ENCODE peak calls at places on chromosomes 16 and 17, in ten cellular contexts. F is IMR-90; Q is stimulated activated naive B cell treated with anti-CD40 and anti-IgM and Interleukin-4, amounts not matched to agents 10 μg/mL and 1 μg/mL and 100 μg/mL, for 72 hours; S is Right ventricle myocardium inferior; B is AG04450; Z is EH; D is NCI-H2171; G is thoracic aorta; U is WTC11; W is NCI-H1417. H is an unnamed sample.

GRCh38 chr16:88686062-88686438 is 257 bp downstream of the SNAI3 start:
- DNase-seq in G (no peak), B (no peak), D (peak), F (no peak), Q (no peak), U (no peak), W (peak), S (no peak), Z (no peak), H (no peak)

GRCh38 chr17:7549401-7550055 is 670 bp downstream of the TNFSF12 start:
- DNase-seq in F (no peak), G (no peak), S (no peak), Q (no peak), W (no peak), Z (no peak), D (no peak), B (no peak), U (no peak), H (no peak)

GRCh38 chr17:77838748-77839147 is 119.8 kb upstream of the TNRC6C start:
- DNase-seq in B (no peak), F (no peak), G (no peak), Z (no peak), U (no peak), W (no peak), Q (no peak), D (no peak), S (no peak), H (no peak)

GRCh38 chr17:35245196-35245486 is 2.3 kb downstream of the SLFN5 start:
- DNase-seq in Z (peak), D (no peak), F (peak), G (no peak), Q (no peak), U (no peak), W (no peak), B (peak), S (no peak), H (no peak)

GRCh38 chr17:61128671-61129115 is 270.9 kb upstream of the TBX2 start:
- DNase-seq in W (no peak), Z (peak), G (no peak), D (no peak), Q (no peak), F (peak), S (no peak), B (no peak), U (no peak), H (no peak)

GRCh38 chr17:35086931-35087573 is 23.5 kb upstream of the RFFL start:
- DNase-seq in F (no peak), S (no peak), B (no peak), Z (no peak), U (no peak), W (no peak), G (no peak), Q (no peak), D (no peak), H (no peak)

GRCh38 chr17:8122923-8123694 is 797 bp downstream of the HES7 start:
- DNase-seq in S (no peak), F (peak), W (no peak), Z (peak), Q (peak), D (no peak), G (no peak), U (peak), B (no peak), H (peak)

GRCh38 chr17:15457723-15458094 is 9.7 kb downstream of the CDRT4 start:
- DNase-seq in D (no peak), B (no peak), U (no peak), S (no peak), Z (no peak), Q (no peak), F (no peak), W (no peak), G (no peak), H (no peak)

GRCh38 chr17:52157603-52158449 is 688 bp downstream of the CA10 start:
- DNase-seq in U (no peak), S (no peak), Q (no peak), B (no peak), Z (no peak), F (no peak), W (no peak), G (no peak), D (no peak), H (peak)

GRCh38 chr16:56603589-56603988 is 4.8 kb upstream of the MT2A start:
- DNase-seq in B (no peak), U (peak), Q (no peak), Z (peak), S (no peak), F (peak), W (peak), D (no peak), G (no peak), H (peak)

H was measured in endodermal cell.